ENCODE peak calls at places on chromosomes 5 and 9, in nine cellular contexts. S is prostate gland, Q is suprapubic skin, N is spleen, V is adrenal gland, K is uterus, Z is H1, F is sigmoid colon, Y is IMR-90. X is an unnamed sample.

GRCh38 chr5:176610430-176610763 is 441 bp upstream of the GPRIN1 start:
- DNase-seq in F (no peak), Q (no peak), K (no peak), N (no peak), V (no peak), Y (no peak), Z (no peak), S (no peak), X (no peak)

GRCh38 chr5:178994580-178995340 is at the start of gene GRM6:
- DNase-seq in K (no peak), Z (no peak), V (no peak), Q (no peak), S (no peak), F (no peak), N (no peak), Y (no peak), X (no peak)

GRCh38 chr5:140292212-140293040 is 10.5 kb downstream of the PFDN1 start:
- DNase-seq in K (no peak), N (no peak), Q (no peak), S (no peak), Z (no peak), Y (peak; percentile 63), F (no peak), V (no peak), X (no peak)

GRCh38 chr5:151619812-151620462 is 28.8 kb upstream of the FAT2 start:
- DNase-seq in N (no peak), Y (no peak), K (no peak), V (no peak), S (peak; percentile 75), Z (peak; percentile 69), Q (no peak), F (no peak), X (no peak)

GRCh38 chr9:22108581-22109370 is 99.7 kb upstream of the CDKN2B start:
- DNase-seq in F (no peak), N (no peak), Z (no peak), V (no peak), K (no peak), S (no peak), Q (no peak), Y (peak; percentile 11), X (no peak)

GRCh38 chr9:90851444-90851843 is 49.8 kb downstream of the SYK start:
- DNase-seq in S (no peak), K (no peak), N (no peak), Q (no peak), F (no peak), V (no peak), Z (no peak), Y (no peak), X (no peak)

GRCh38 chr5:151156732-151157402 is 712 bp downstream of the ANXA6 start:
- DNase-seq in Y (peak; percentile 23), K (no peak), N (peak; percentile 82), Z (no peak), S (no peak), Q (no peak), V (no peak), F (peak; percentile 77), X (peak; percentile 35)

GRCh38 chr5:6328173-6328572 is 50.2 kb downstream of the MED10 start:
- DNase-seq in N (no peak), Y (peak; percentile 1), Q (no peak), V (peak; percentile 26), K (no peak), S (no peak), F (no peak), Z (peak; percentile 27), X (peak; percentile 16)

GRCh38 chr9:91006046-91006445 is 204.4 kb downstream of the SYK start:
- DNase-seq in S (no peak), Q (no peak), K (no peak), F (no peak), N (no peak), V (no peak), Z (no peak), Y (no peak), X (no peak)

GRCh38 chr9:28925184-28925583 is 1351.9 kb upstream of the C9orf72 start:
- DNase-seq in Q (no peak), N (no peak), K (no peak), Z (no peak), V (no peak), S (no peak), F (no peak), Y (no peak), X (no peak)

GRCh38 chr5:58967597-58968281 is 384.9 kb downstream of the RAB3C start:
- DNase-seq in Q (no peak), Y (no peak), Z (no peak), S (no peak), F (no peak), N (no peak), V (no peak), K (no peak), X (no peak)

GRCh38 chr9:133580416-133580738 is 28.8 kb downstream of the FAM163B start:
- DNase-seq in F (no peak), Z (no peak), V (no peak), Q (no peak), K (no peak), Y (no peak), N (no peak), S (no peak), X (no peak)

GRCh38 chr5:154506049-154506715 is 28.2 kb upstream of the HAND1 start:
- DNase-seq in K (no peak), Z (no peak), S (no peak), N (peak; percentile 68), V (no peak), F (peak; percentile 46), Q (no peak), Y (no peak), X (no peak)

GRCh38 chr5:168174376-168174775 is 117.1 kb upstream of the WWC1 start:
- DNase-seq in N (no peak), Z (no peak), V (no peak), F (no peak), K (no peak), S (no peak), Q (no peak), Y (no peak), X (no peak)

GRCh38 chr5:159104058-159104651 is 4.4 kb upstream of the EBF1 start:
- DNase-seq in K (peak; percentile 43), S (no peak), Q (no peak), Y (peak; percentile 21), N (peak; percentile 76), V (peak; percentile 24), Z (no peak), F (peak; percentile 75), X (no peak)

GRCh38 chr5:159106193-159106568 is 6.5 kb upstream of the EBF1 start:
- DNase-seq in F (no peak), Q (no peak), S (no peak), V (peak; percentile 15), N (peak; percentile 73), K (no peak), Y (no peak), Z (no peak), X (no peak)

GRCh38 chr5:159106569-159107282 is 7.0 kb upstream of the EBF1 start:
- DNase-seq in Z (no peak), K (peak; percentile 83), Y (peak; percentile 52), S (no peak), F (peak; percentile 88), V (peak; percentile 69), Q (peak; percentile 90), N (peak; percentile 93), X (peak; percentile 75)

GRCh38 chr5:159104759-159105317 is 5.1 kb upstream of the EBF1 start:
- DNase-seq in N (peak; percentile 77), F (no peak), K (no peak), S (no peak), V (peak; percentile 14), Y (no peak), Z (no peak), Q (no peak), X (no peak)

GRCh38 chr5:159105318-159106053 is 5.8 kb upstream of the EBF1 start:
- DNase-seq in K (peak; percentile 18), Y (no peak), Z (no peak), N (peak; percentile 78), V (no peak), S (no peak), Q (no peak), F (no peak), X (no peak)
- H3K4me3 ChIP-seq in K (no peak overlapping the region), Y (no peak overlapping the region), Z (peak overlapping the region; percentile 17), N (peak overlapping the region; percentile 70), V (no peak overlapping the region), S (no peak overlapping the region), Q (no peak overlapping the region), F (no peak overlapping the region), X (no peak overlapping the region)

GRCh38 chr5:18799482-18800128 is 1165.3 kb downstream of the TAF11L14 start:
- DNase-seq in Z (no peak), Q (no peak), N (no peak), F (no peak), V (no peak), Y (no peak), K (no peak), S (no peak), X (no peak)
- H3K27ac ChIP-seq in Z (peak overlapping the region; percentile 56), Q (no peak overlapping the region), N (no peak overlapping the region), F (no peak overlapping the region), V (no peak overlapping the region), Y (no peak overlapping the region), K (no peak overlapping the region), S (no peak overlapping the region), X (no peak overlapping the region)

DNA sequence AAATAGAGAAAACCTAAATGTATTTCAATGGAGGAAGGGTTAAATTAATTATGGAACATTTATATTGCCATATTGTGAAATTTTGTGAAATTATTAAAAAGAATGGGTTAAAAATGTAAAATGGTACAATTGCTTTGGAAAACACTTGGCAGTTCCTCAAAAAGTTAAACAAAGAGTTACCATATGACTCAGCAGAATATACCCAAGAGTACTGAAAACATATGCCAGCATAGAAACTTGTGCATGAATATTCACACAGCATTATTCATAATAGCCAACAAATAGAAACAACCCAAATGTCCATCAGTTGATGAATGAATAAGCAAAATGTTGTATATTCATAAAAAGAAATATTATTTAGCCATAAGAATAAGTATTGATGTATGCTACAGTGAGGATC is 181.0 kb upstream of the MAST4 start:
- DNase-seq in F (no peak), Q (no peak), Z (no peak), S (no peak), V (no peak), Y (no peak), K (no peak), N (no peak), X (no peak)
- TF ChIP-seq POLR2A in F (no peak), Q (no peak), Z (no peak), S (no peak), V (no peak), Y (no peak), K (no peak), N (no peak), X (no peak)

DNA sequence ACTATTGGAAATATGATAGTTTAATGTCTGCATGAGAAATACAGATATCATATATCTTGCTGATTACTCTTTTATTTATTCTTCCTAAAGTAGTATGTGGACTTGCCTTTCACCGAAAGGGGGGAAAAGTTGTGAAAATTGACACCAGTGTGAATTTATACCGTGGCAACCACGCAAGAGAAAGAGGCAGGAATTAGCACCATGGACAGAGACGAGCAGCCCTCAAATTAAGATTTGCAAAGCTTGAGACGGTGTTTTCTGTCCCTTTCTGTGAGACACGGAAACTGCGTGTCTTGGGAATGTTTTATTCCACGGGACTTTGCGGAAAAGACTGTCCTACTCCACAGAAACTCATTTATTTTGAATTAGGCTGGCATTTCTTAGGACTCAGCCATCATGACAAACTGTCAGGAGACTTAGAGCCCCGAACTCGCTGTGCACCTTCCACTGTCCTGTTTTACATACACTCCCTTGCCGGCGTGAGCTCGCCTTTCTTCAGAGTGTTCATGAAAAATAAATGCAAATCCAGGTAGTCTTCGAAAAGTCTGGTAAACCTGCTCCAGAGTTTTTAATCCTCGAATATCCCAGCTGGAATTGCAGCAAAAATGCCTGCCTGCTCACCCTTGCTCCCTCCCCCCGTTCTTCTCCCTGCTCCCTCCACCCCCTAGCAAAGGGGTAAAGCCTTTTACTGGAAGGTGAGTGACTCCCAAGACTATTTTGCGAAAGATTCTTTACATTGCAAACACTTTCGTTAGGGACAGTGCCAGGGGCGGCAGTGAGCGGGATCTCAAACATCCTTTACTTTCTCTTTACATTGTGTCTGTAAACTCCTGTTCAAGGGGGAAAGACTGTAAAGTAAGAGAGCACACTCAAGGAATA is 3.8 kb upstream of the ELAVL2 start:
- DNase-seq in N (no peak), Q (no peak), V (no peak), K (no peak), Z (no peak), F (no peak), S (no peak), Y (peak; percentile 2), X (no peak)
- H3K4me3 ChIP-seq in N (no peak overlapping the region), Q (no peak overlapping the region), V (no peak overlapping the region), K (no peak overlapping the region), Z (peak overlapping the region; percentile 51), F (no peak overlapping the region), S (no peak overlapping the region), Y (no peak overlapping the region), X (no peak overlapping the region)

X was measured in body of pancreas.